ENCODE peak calls at places on chromosome 3, in ten cellular contexts. A is PC-3; Q is cardiac muscle cell; M is hepatocyte; E is upper lobe of right lung; C is foreskin keratinocyte; B is AG04450; R is CD8-positive, alpha-beta T cell; D is tibial artery; H is heart left ventricle. S is an unnamed sample.
A peak's percentile ranks its signal among the peaks of the same experiment; 100 is the strongest.

GRCh38 chr3:29280675-29281264 is at the start of gene RBMS3:
- DNase-seq in E (peak; percentile 87), Q (peak; percentile 87), M (peak; percentile 91), R (no peak), H (peak; percentile 93), C (peak; percentile 85), D (peak; percentile 96), B (peak; percentile 91), A (peak; percentile 91), S (peak; percentile 61)

GRCh38 chr3:88291516-88291915 is 141.8 kb downstream of the C3orf38 start:
- DNase-seq in B (no peak), E (no peak), A (no peak), Q (no peak), D (no peak), H (no peak), C (no peak), M (no peak), R (no peak), S (no peak)

GRCh38 chr3:195715583-195716266 is 5.1 kb upstream of the MUC20 start:
- DNase-seq in H (no peak), C (peak; percentile 39), B (no peak), R (no peak), D (no peak), M (peak; percentile 66), Q (no peak), E (no peak), A (peak; percentile 75), S (peak; percentile 85)

GRCh38 chr3:172249039-172249438 is 199.2 kb downstream of the GHSR start:
- DNase-seq in C (no peak), A (no peak), H (no peak), M (no peak), B (no peak), Q (no peak), R (no peak), E (no peak), D (no peak), S (no peak)

GRCh38 chr3:23567917-23568316 is 237.8 kb upstream of the UBE2E1 start:
- DNase-seq in D (no peak), Q (no peak), H (peak; percentile 32), C (peak; percentile 91), A (peak; percentile 96), R (no peak), M (no peak), B (peak; percentile 77), E (no peak), S (peak; percentile 77)

GRCh38 chr3:171116365-171116764 is 89.8 kb upstream of the SLC2A2 start:
- DNase-seq in H (no peak), R (no peak), C (peak; percentile 27), M (no peak), Q (no peak), B (no peak), D (no peak), A (peak; percentile 57), E (no peak), S (no peak)

GRCh38 chr3:10474439-10474723 is 31.0 kb downstream of the ATP2B2 start:
- DNase-seq in B (no peak), A (no peak), M (no peak), D (no peak), E (no peak), C (no peak), Q (no peak), R (no peak), H (no peak), S (no peak)

GRCh38 chr3:131917006-131917405 is 117.8 kb downstream of the CPNE4 start:
- DNase-seq in C (no peak), A (no peak), B (no peak), Q (no peak), M (no peak), R (no peak), H (no peak), D (no peak), E (no peak), S (no peak)

DNA sequence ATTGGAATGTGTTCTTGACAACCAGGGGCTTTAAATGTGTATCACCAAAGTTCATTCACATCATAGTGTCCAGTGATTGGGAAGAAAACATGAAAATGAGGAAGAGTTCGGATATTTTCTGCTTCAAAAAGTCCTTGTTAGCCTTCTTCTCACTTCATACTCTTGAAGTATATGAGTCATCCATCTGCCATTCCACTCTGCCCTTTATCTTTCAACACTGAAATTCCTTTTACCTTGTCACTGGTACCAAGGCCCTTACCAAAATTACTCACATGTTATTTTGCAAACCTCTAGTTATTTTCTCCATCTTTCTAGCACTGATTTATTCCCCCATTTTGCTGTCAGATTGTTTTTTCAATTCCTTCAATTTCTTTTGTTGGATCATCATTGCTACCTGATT is 32.5 kb downstream of the OR5H15 start:
- DNase-seq in H (no peak), M (no peak), D (no peak), Q (no peak), C (no peak), B (no peak), A (peak; percentile 7), R (no peak), E (no peak), S (no peak)
- H3K27ac ChIP-seq in H (no peak overlapping the region), M (no peak overlapping the region), D (no peak overlapping the region), Q (no peak overlapping the region), C (no peak overlapping the region), B (no peak overlapping the region), A (no peak overlapping the region), R (no peak overlapping the region), E (no peak overlapping the region), S (no peak overlapping the region)

GRCh38 chr3:153903430-153903829 is 217.8 kb upstream of the ARHGEF26 start:
- DNase-seq in B (no peak), M (no peak), D (no peak), R (no peak), H (no peak), Q (no peak), C (no peak), E (no peak), A (no peak), S (no peak)

GRCh38 chr3:153901152-153901551 is 220.0 kb upstream of the ARHGEF26 start:
- DNase-seq in D (no peak), E (no peak), B (no peak), A (peak; percentile 90), R (no peak), H (no peak), Q (no peak), C (peak; percentile 51), M (no peak), S (peak; percentile 56)

GRCh38 chr3:153906366-153906765 is 214.8 kb upstream of the ARHGEF26 start:
- DNase-seq in M (no peak), H (no peak), E (no peak), B (no peak), A (no peak), Q (no peak), C (no peak), R (no peak), D (no peak), S (no peak)

GRCh38 chr3:153897842-153898241 is 223.3 kb upstream of the ARHGEF26 start:
- DNase-seq in R (no peak), M (no peak), B (no peak), A (no peak), D (no peak), E (no peak), C (no peak), Q (no peak), H (no peak), S (no peak)

DNA sequence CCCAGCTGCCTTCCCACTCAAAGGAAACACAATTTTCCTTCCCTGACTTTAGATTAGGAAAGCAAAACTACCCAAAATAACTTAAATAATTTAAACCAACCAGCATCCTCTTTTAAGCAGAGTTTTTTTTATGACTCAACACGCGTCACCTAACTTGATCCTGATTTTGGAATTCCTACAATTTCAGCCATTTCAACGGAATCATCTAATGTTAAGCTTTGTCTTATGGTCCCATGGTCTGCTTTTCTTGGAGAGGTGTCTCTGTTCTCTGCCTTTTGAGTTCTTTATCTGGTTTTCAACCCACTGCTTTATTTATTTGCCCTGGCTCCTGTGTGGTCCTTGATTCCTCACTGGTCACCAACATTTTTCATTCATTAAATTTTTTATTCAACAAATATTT is 219.2 kb upstream of the ARHGEF26 start:
- DNase-seq in R (no peak), B (no peak), E (no peak), H (no peak), Q (no peak), A (peak; percentile 63), D (no peak), C (no peak), M (no peak), S (no peak)
- H3K27ac ChIP-seq in R (no peak overlapping the region), B (no peak overlapping the region), E (no peak overlapping the region), H (no peak overlapping the region), Q (no peak overlapping the region), A (peak overlapping the region; percentile 86), D (no peak overlapping the region), C (no peak overlapping the region), M (no peak overlapping the region), S (peak overlapping the region; percentile 33)

GRCh38 chr3:124882749-124883148 is 4.4 kb downstream of the ITGB5 start:
- DNase-seq in A (peak; percentile 15), H (no peak), Q (no peak), D (no peak), R (no peak), M (no peak), B (no peak), E (no peak), C (no peak), S (no peak)

GRCh38 chr3:124883191-124883747 is 3.9 kb downstream of the ITGB5 start:
- DNase-seq in R (no peak), A (no peak), Q (no peak), M (no peak), E (no peak), D (no peak), H (no peak), C (no peak), B (no peak), S (no peak)

GRCh38 chr3:124883766-124884473 is 3.2 kb downstream of the ITGB5 start:
- DNase-seq in C (no peak), H (no peak), E (no peak), R (no peak), M (no peak), D (no peak), Q (no peak), B (no peak), A (peak; percentile 44), S (no peak)

GRCh38 chr3:124879395-124879723 is 7.8 kb downstream of the ITGB5 start:
- DNase-seq in B (no peak), R (no peak), Q (no peak), M (no peak), H (no peak), C (no peak), A (no peak), D (no peak), E (no peak), S (no peak)

GRCh38 chr3:124881976-124882697 is 5.0 kb downstream of the ITGB5 start:
- DNase-seq in M (no peak), D (no peak), Q (no peak), A (no peak), C (no peak), B (no peak), H (no peak), E (no peak), R (no peak), S (no peak)
- H3K27ac ChIP-seq in M (peak overlapping the region; percentile 29), D (peak overlapping the region; percentile 98), Q (no peak overlapping the region), A (no peak overlapping the region), C (no peak overlapping the region), B (no peak overlapping the region), H (no peak overlapping the region), E (no peak overlapping the region), R (no peak overlapping the region), S (peak overlapping the region; percentile 97)

GRCh38 chr3:125087768-125088391 is 32.1 kb upstream of the HEG1 start:
- DNase-seq in M (no peak), H (no peak), E (no peak), C (no peak), R (no peak), A (peak; percentile 30), D (no peak), Q (no peak), B (no peak), S (no peak)

GRCh38 chr3:125085166-125085565 is 29.4 kb upstream of the HEG1 start:
- DNase-seq in R (no peak), M (no peak), H (no peak), E (no peak), D (no peak), C (no peak), A (no peak), Q (no peak), B (no peak), S (no peak)

GRCh38 chr3:125090649-125091048 is 34.9 kb upstream of the HEG1 start:
- DNase-seq in A (no peak), M (no peak), D (no peak), R (no peak), B (no peak), E (no peak), H (no peak), C (no peak), Q (no peak), S (no peak)
- H3K27ac ChIP-seq in A (no peak overlapping the region), M (no peak overlapping the region), D (no peak overlapping the region), R (no peak overlapping the region), B (no peak overlapping the region), E (no peak overlapping the region), H (no peak overlapping the region), C (no peak overlapping the region), Q (no peak overlapping the region), S (no peak overlapping the region)

S was measured in epithelial cell of prostate.